ENCODE peak calls at places on chromosomes 6 and 20, in eight cellular contexts. O is fibroblast of lung; A is T follicular helper cell; F is progenitor cell of endocrine pancreas; C is kidney; T is substantia nigra; I is stimulated activated CD8-positive, alpha-beta memory T cell treated with anti-CD3 and anti-CD28 coated beads, Interleukin-4, amount 100 ng/mL, for 24 hours; S is Daoy. E is an unnamed sample.

GRCh38 chr6:161161889-161162624 is 111.8 kb downstream of the AGPAT4 start:
- DNase-seq in S (no peak), C (no peak), I (no peak), T (no peak), O (peak; percentile 73), A (no peak), F (no peak), E (no peak)

GRCh38 chr6:105087571-105088211 is 92.1 kb downstream of the POPDC3 start:
- DNase-seq in T (peak; percentile 8), C (no peak), F (no peak), I (no peak), S (peak; percentile 47), A (no peak), O (peak; percentile 53), E (no peak)

GRCh38 chr6:138371720-138372119 is 6.0 kb upstream of the SMIM28 start:
- DNase-seq in O (peak; percentile 49), A (no peak), I (no peak), F (no peak), T (no peak), S (peak; percentile 36), C (no peak), E (no peak)

GRCh38 chr6:57432162-57432561 is 114.7 kb downstream of the PRIM2 start:
- DNase-seq in F (no peak), I (no peak), O (peak; percentile 75), C (no peak), A (no peak), T (no peak), S (no peak), E (no peak)

GRCh38 chr20:49620364-49621240 is 52.7 kb upstream of the PTGIS start:
- DNase-seq in A (no peak), O (no peak), S (no peak), C (no peak), F (no peak), I (no peak), T (no peak), E (peak; percentile 60)

GRCh38 chr6:125236536-125237327 is 65.0 kb downstream of the HDDC2 start:
- DNase-seq in T (no peak), C (no peak), A (no peak), F (no peak), S (no peak), O (peak; percentile 37), I (no peak), E (no peak)

GRCh38 chr6:13427838-13428527 is 59.4 kb downstream of the GFOD1 start:
- DNase-seq in A (peak; percentile 9), F (no peak), S (no peak), I (peak; percentile 76), O (no peak), C (no peak), T (no peak), E (peak; percentile 54)

GRCh38 chr20:40962733-40963504 is 65.7 kb upstream of the TOP1 start:
- DNase-seq in T (peak; percentile 55), C (peak; percentile 81), S (peak; percentile 63), F (peak; percentile 74), O (peak; percentile 38), I (peak; percentile 59), A (peak; percentile 55), E (peak; percentile 73)